ENCODE peak calls at places on chromosomes 13 and 19, in five cellular contexts. One of them, this sample, is unnamed.

GRCh38 chr13:23724196-23724970 is 154.2 kb downstream of the TNFRSF19 start:
- DNase-seq in trophoblast cell: no peak
- DNase-seq in IMR-90: peak
- DNase-seq in neuronal stem cell: no peak
- DNase-seq in H1: no peak
- DNase-seq in this sample: no peak

GRCh38 chr13:70357031-70357430 is 248.8 kb upstream of the KLHL1 start:
- DNase-seq in neuronal stem cell: no peak
- DNase-seq in H1: no peak
- DNase-seq in IMR-90: no peak
- DNase-seq in trophoblast cell: no peak
- DNase-seq in this sample: no peak

GRCh38 chr19:3722443-3723109 is 14.4 kb downstream of the TJP3 start:
- DNase-seq in trophoblast cell: peak
- DNase-seq in IMR-90: no peak
- DNase-seq in neuronal stem cell: no peak
- DNase-seq in H1: no peak
- DNase-seq in this sample: no peak

GRCh38 chr19:4738734-4739133 is 15.1 kb upstream of the DPP9 start:
- DNase-seq in IMR-90: no peak
- DNase-seq in trophoblast cell: no peak
- DNase-seq in neuronal stem cell: no peak
- DNase-seq in H1: no peak
- DNase-seq in this sample: no peak

GRCh38 chr19:17510220-17510993 is 1.0 kb upstream of the PGLS start:
- DNase-seq in IMR-90: no peak
- DNase-seq in H1: no peak
- DNase-seq in trophoblast cell: no peak
- DNase-seq in neuronal stem cell: no peak
- DNase-seq in this sample: peak

GRCh38 chr19:32748497-32748896 is 28.9 kb downstream of the TDRD12 start:
- DNase-seq in trophoblast cell: no peak
- DNase-seq in neuronal stem cell: no peak
- DNase-seq in IMR-90: no peak
- DNase-seq in H1: no peak
- DNase-seq in this sample: no peak

GRCh38 chr13:109394311-109394988 is 391.9 kb downstream of the IRS2 start:
- DNase-seq in trophoblast cell: no peak
- DNase-seq in IMR-90: peak
- DNase-seq in neuronal stem cell: no peak
- DNase-seq in H1: no peak
- DNase-seq in this sample: peak

GRCh38 chr13:74278901-74279300 is 144.7 kb upstream of the KLF12 start:
- DNase-seq in H1: no peak
- DNase-seq in trophoblast cell: peak
- DNase-seq in IMR-90: no peak
- DNase-seq in neuronal stem cell: no peak
- DNase-seq in this sample: no peak

GRCh38 chr19:46849610-46850009 is 1.0 kb downstream of the AP2S1 start:
- DNase-seq in H1: no peak
- DNase-seq in IMR-90: no peak
- DNase-seq in trophoblast cell: no peak
- DNase-seq in neuronal stem cell: no peak
- DNase-seq in this sample: peak

GRCh38 chr13:30892966-30893365 is 13.1 kb upstream of the MEDAG start:
- DNase-seq in trophoblast cell: peak
- DNase-seq in IMR-90: peak
- DNase-seq in H1: no peak
- DNase-seq in neuronal stem cell: no peak
- DNase-seq in this sample: peak

GRCh38 chr19:15779756-15780476 is 7.5 kb upstream of the OR10H5 start:
- DNase-seq in IMR-90: no peak
- DNase-seq in neuronal stem cell: no peak
- DNase-seq in trophoblast cell: no peak
- DNase-seq in H1: no peak
- DNase-seq in this sample: no peak

GRCh38 chr13:42658019-42658418 is 84.1 kb downstream of the TNFSF11 start:
- DNase-seq in IMR-90: no peak
- DNase-seq in trophoblast cell: peak
- DNase-seq in H1: no peak
- DNase-seq in neuronal stem cell: no peak
- DNase-seq in this sample: no peak

GRCh38 chr13:20713751-20714150 is 10.3 kb downstream of the IL17D start:
- DNase-seq in IMR-90: peak
- DNase-seq in H1: no peak
- DNase-seq in trophoblast cell: no peak
- DNase-seq in neuronal stem cell: no peak
- DNase-seq in this sample: peak

GRCh38 chr13:73835138-73835721 is 299.0 kb downstream of the KLF12 start:
- DNase-seq in H1: no peak
- DNase-seq in IMR-90: peak
- DNase-seq in trophoblast cell: peak
- DNase-seq in neuronal stem cell: peak
- DNase-seq in this sample: peak

GRCh38 chr13:99307247-99307646 is at the start of gene GPR183:
- DNase-seq in trophoblast cell: peak
- DNase-seq in H1: no peak
- DNase-seq in neuronal stem cell: no peak
- DNase-seq in IMR-90: peak
- DNase-seq in this sample: peak

GRCh38 chr13:99307648-99308339 is 595 bp upstream of the GPR183 start:
- DNase-seq in H1: no peak
- DNase-seq in neuronal stem cell: no peak
- DNase-seq in trophoblast cell: no peak
- DNase-seq in IMR-90: peak
- DNase-seq in this sample: peak

GRCh38 chr13:99304541-99304940 is 2.7 kb downstream of the GPR183 start:
- DNase-seq in trophoblast cell: no peak
- DNase-seq in H1: no peak
- DNase-seq in IMR-90: no peak
- DNase-seq in neuronal stem cell: no peak
- DNase-seq in this sample: no peak

GRCh38 chr13:99303863-99304521 is 3.2 kb downstream of the GPR183 start:
- DNase-seq in trophoblast cell: no peak
- DNase-seq in H1: no peak
- DNase-seq in neuronal stem cell: no peak
- DNase-seq in IMR-90: no peak
- DNase-seq in this sample: no peak

DNA sequence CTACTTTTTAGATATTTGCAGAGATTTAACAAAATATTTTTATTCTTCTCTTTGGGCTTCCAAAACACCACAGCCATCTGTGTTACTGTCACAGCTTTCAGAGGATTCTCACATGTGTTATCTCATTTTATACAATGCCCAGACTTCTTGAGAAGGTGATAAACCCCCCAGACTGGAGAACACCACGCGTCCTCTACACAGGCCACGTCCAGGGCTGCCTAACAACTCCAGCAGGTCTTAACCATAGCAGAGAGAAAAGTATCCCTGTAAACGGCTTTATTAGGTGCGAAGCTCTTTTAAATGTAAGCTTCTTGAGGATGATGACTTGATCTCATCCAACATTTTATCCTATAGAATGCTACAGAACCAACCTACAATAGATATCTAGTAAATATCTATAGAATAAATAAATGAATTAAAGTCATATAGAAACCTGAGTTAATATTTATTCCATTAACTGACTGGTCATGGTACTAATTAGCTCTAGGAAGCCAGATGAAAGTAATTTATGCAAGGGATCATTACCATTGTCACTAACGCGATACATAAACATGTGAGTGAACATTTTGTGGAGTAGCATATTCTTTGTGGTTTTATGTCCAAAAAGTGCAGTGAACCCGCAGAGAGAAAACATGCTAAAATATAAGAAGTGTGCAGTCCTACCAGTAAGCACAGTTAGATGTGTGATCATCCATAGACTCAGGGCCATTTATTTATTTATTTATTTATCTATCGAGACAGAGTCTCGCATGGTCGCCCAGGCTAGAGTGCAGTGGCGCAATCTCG is 1.8 kb downstream of the GPR183 start:
- DNase-seq in H1: no peak
- DNase-seq in trophoblast cell: no peak
- DNase-seq in neuronal stem cell: no peak
- DNase-seq in IMR-90: no peak
- DNase-seq in this sample: no peak
- H2BK120ac ChIP-seq in H1: no peak
- H2BK120ac ChIP-seq in trophoblast cell: no peak
- H2BK120ac ChIP-seq in neuronal stem cell: no peak
- H2BK120ac ChIP-seq in IMR-90: no peak
- H2BK120ac ChIP-seq in this sample: no peak

DNA sequence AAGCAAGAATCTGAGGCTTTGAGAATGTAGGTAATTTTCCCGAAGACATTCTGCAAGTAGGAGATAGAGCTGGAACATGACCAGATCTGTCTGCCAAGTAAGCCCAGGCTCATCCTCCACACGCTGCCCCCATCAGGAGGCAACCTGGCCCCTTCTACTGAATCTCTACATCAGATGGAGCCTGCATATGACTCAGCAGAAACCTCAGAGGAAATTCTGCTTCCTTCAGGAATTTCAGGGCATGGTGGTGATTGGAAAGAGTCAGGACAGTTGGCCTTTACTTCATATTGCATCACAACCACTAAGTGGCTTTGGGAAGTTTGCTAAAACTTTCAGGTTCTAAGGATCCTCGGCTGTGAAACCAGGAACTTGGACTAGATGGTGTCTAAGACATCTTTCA is 85.2 kb downstream of the LRRC63 start:
- DNase-seq in neuronal stem cell: no peak
- DNase-seq in H1: no peak
- DNase-seq in IMR-90: peak
- DNase-seq in trophoblast cell: peak
- DNase-seq in this sample: peak
- H2AFZ ChIP-seq in neuronal stem cell: no peak
- H2AFZ ChIP-seq in H1: peak
- H2AFZ ChIP-seq in IMR-90: no peak
- H2AFZ ChIP-seq in trophoblast cell: no peak
- H2AFZ ChIP-seq in this sample: peak

GRCh38 chr13:28746289-28746612 is 27.5 kb upstream of the SLC46A3 start:
- DNase-seq in trophoblast cell: no peak
- DNase-seq in H1: no peak
- DNase-seq in IMR-90: no peak
- DNase-seq in neuronal stem cell: no peak
- DNase-seq in this sample: no peak
- H2BK120ac ChIP-seq in trophoblast cell: peak
- H2BK120ac ChIP-seq in H1: no peak
- H2BK120ac ChIP-seq in IMR-90: no peak
- H2BK120ac ChIP-seq in neuronal stem cell: no peak
- H2BK120ac ChIP-seq in this sample: no peak

DNA sequence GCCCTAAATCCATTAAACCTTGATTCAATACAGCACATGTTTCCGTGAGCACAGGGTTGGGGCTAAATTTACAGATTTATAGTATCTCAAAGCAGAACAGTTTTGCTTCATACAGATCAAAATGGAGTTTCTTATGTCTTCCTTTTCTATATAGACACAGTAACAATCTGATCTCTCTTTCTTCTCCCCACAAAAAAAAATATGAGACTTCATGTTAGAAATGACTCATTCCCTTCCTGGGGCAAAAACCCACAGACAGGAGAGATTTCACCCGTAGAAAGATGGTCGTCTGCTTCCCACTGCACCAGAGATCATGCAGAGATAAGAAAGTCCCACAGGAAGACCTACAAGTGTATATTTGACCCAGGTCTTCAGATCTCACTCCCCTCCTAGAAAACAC is 7.7 kb upstream of the ZNF611 start:
- DNase-seq in H1: no peak
- DNase-seq in IMR-90: no peak
- DNase-seq in neuronal stem cell: no peak
- DNase-seq in trophoblast cell: peak
- DNase-seq in this sample: no peak
- H2AFZ ChIP-seq in H1: no peak
- H2AFZ ChIP-seq in IMR-90: no peak
- H2AFZ ChIP-seq in neuronal stem cell: no peak
- H2AFZ ChIP-seq in trophoblast cell: no peak
- H2AFZ ChIP-seq in this sample: no peak

GRCh38 chr19:11115042-11115441 is 25.8 kb downstream of the LDLR start:
- DNase-seq in H1: no peak
- DNase-seq in neuronal stem cell: no peak
- DNase-seq in trophoblast cell: no peak
- DNase-seq in IMR-90: no peak
- DNase-seq in this sample: no peak
- H2BK120ac ChIP-seq in H1: no peak
- H2BK120ac ChIP-seq in neuronal stem cell: no peak
- H2BK120ac ChIP-seq in trophoblast cell: no peak
- H2BK120ac ChIP-seq in IMR-90: no peak
- H2BK120ac ChIP-seq in this sample: no peak